ENCODE peak calls at places on chromosome 15, in five cellular contexts. One of them, this sample, is unnamed.

GRCh38 chr15:98649621-98649995 is 1.3 kb downstream of the IGF1R start:
- DNase-seq in K562: no peak
- DNase-seq in HepG2: no peak
- DNase-seq in GM12878: no peak
- DNase-seq in H1: no peak
- DNase-seq in this sample: no peak

GRCh38 chr15:29859981-29860745 is 37.9 kb upstream of the TJP1 start:
- DNase-seq in K562: no peak
- DNase-seq in HepG2: no peak
- DNase-seq in GM12878: no peak
- DNase-seq in H1: no peak
- DNase-seq in this sample: no peak

GRCh38 chr15:33852570-33852969 is 115.7 kb upstream of the CHRM5 start:
- DNase-seq in K562: no peak
- DNase-seq in HepG2: no peak
- DNase-seq in GM12878: no peak
- DNase-seq in H1: no peak
- DNase-seq in this sample: no peak

GRCh38 chr15:52146776-52147175 is 34.2 kb upstream of the BCL2L10 start:
- DNase-seq in K562: no peak
- DNase-seq in HepG2: no peak
- DNase-seq in GM12878: no peak
- DNase-seq in H1: no peak
- DNase-seq in this sample: no peak

GRCh38 chr15:93091465-93091864 is 2.5 kb upstream of the RGMA start:
- DNase-seq in K562: no peak
- DNase-seq in HepG2: no peak
- DNase-seq in GM12878: no peak
- DNase-seq in H1: no peak
- DNase-seq in this sample: no peak

GRCh38 chr15:36601497-36601932 is 22.1 kb downstream of the CDIN1 start:
- DNase-seq in K562: no peak
- DNase-seq in HepG2: no peak
- DNase-seq in GM12878: no peak
- DNase-seq in H1: no peak
- DNase-seq in this sample: no peak

GRCh38 chr15:41997845-41998244 is 23.0 kb downstream of the PLA2G4E start:
- DNase-seq in K562: no peak
- DNase-seq in HepG2: no peak
- DNase-seq in GM12878: no peak
- DNase-seq in H1: no peak
- DNase-seq in this sample: no peak

GRCh38 chr15:76764004-76764403 is 141.1 kb downstream of the SCAPER start:
- DNase-seq in K562: no peak
- DNase-seq in HepG2: no peak
- DNase-seq in GM12878: no peak
- DNase-seq in H1: no peak
- DNase-seq in this sample: no peak

GRCh38 chr15:66231421-66232266 is 21.9 kb downstream of the MEGF11 start:
- DNase-seq in K562: no peak
- DNase-seq in HepG2: no peak
- DNase-seq in GM12878: no peak
- DNase-seq in H1: no peak
- DNase-seq in this sample: no peak

GRCh38 chr15:86009727-86010126 is 69.9 kb upstream of the AGBL1 start:
- DNase-seq in K562: no peak
- DNase-seq in HepG2: no peak
- DNase-seq in GM12878: no peak
- DNase-seq in H1: no peak
- DNase-seq in this sample: no peak

GRCh38 chr15:41791970-41792637 is 17.8 kb downstream of the MAPKBP1 start:
- DNase-seq in K562: no peak
- DNase-seq in HepG2: no peak
- DNase-seq in GM12878: no peak
- DNase-seq in H1: no peak
- DNase-seq in this sample: no peak

GRCh38 chr15:84631706-84632272 is 22.3 kb downstream of the WDR73 start:
- DNase-seq in K562: peak
- DNase-seq in HepG2: peak
- DNase-seq in GM12878: no peak
- DNase-seq in H1: no peak
- DNase-seq in this sample: no peak

GRCh38 chr15:101541501-101542292 is 52.2 kb upstream of the PCSK6 start:
- DNase-seq in K562: no peak
- DNase-seq in HepG2: no peak
- DNase-seq in GM12878: no peak
- DNase-seq in H1: no peak
- DNase-seq in this sample: no peak

GRCh38 chr15:91186892-91187644 is 87.0 kb downstream of the SV2B start:
- DNase-seq in K562: peak
- DNase-seq in HepG2: peak
- DNase-seq in GM12878: no peak
- DNase-seq in H1: no peak
- DNase-seq in this sample: no peak

GRCh38 chr15:31383150-31383549 is 56.5 kb downstream of the KLF13 start:
- DNase-seq in K562: no peak
- DNase-seq in HepG2: peak
- DNase-seq in GM12878: no peak
- DNase-seq in H1: no peak
- DNase-seq in this sample: no peak

GRCh38 chr15:75201609-75202250 is at the start of gene C15orf39:
- DNase-seq in K562: peak
- DNase-seq in HepG2: peak
- DNase-seq in GM12878: no peak
- DNase-seq in H1: peak
- DNase-seq in this sample: peak

GRCh38 chr15:101479851-101480612 is 9.5 kb downstream of the PCSK6 start:
- DNase-seq in K562: no peak
- DNase-seq in HepG2: no peak
- DNase-seq in GM12878: no peak
- DNase-seq in H1: no peak
- DNase-seq in this sample: no peak

GRCh38 chr15:59232476-59232875 is 25.8 kb downstream of the LDHAL6B start:
- DNase-seq in K562: no peak
- DNase-seq in HepG2: no peak
- DNase-seq in GM12878: no peak
- DNase-seq in H1: no peak
- DNase-seq in this sample: no peak

GRCh38 chr15:66719471-66719870 is 17.4 kb downstream of the SMAD6 start:
- DNase-seq in K562: peak
- DNase-seq in HepG2: no peak
- DNase-seq in GM12878: no peak
- DNase-seq in H1: no peak
- DNase-seq in this sample: no peak

GRCh38 chr15:97561529-97561928 is 399.0 kb upstream of the ARRDC4 start:
- DNase-seq in K562: no peak
- DNase-seq in HepG2: no peak
- DNase-seq in GM12878: no peak
- DNase-seq in H1: no peak
- DNase-seq in this sample: no peak

GRCh38 chr15:51341366-51342248 is at the start of gene GLDN:
- DNase-seq in K562: no peak
- DNase-seq in HepG2: no peak
- DNase-seq in GM12878: no peak
- DNase-seq in H1: peak
- DNase-seq in this sample: no peak

DNA sequence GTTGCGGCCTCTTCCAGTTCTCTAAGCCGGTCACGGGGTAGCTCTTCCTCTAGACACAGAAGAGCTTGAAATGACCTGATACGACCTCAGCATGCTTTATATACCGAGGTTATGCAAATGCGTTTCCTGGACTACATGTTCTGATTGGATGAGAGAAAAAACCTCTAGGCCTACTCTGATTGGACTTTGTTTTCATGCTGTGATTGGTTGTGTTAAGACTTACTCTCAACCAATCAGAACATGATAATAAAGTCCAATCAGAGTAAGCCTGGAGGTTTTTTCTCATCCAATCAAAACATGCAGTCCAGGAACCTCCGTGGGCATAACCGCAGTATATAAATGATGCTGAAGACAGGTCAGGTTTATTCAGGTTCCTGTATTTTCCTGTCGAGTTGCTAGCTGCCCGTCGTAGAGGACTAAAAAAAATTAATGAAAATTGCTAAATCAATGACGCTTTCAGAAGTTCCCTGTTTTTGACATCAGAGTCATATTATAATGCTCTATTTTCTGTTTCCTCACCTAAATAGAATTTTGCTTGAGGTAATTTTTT is 177.4 kb downstream of the POTEB3 start:
- DNase-seq in K562: peak
- DNase-seq in HepG2: no peak
- DNase-seq in GM12878: no peak
- DNase-seq in H1: no peak
- DNase-seq in this sample: no peak
- TF ChIP-seq SP1 in K562: no peak
- TF ChIP-seq SP1 in HepG2: no peak
- TF ChIP-seq SP1 in GM12878: no peak
- TF ChIP-seq SP1 in H1: no peak
- TF ChIP-seq SP1 in this sample: no peak

GRCh38 chr15:73950479-73951043 is 24.3 kb downstream of the LOXL1 start:
- DNase-seq in K562: no peak
- DNase-seq in HepG2: no peak
- DNase-seq in GM12878: no peak
- DNase-seq in H1: no peak
- DNase-seq in this sample: no peak
- TF ChIP-seq RAD21 in K562: no peak
- TF ChIP-seq RAD21 in HepG2: no peak
- TF ChIP-seq RAD21 in GM12878: no peak
- TF ChIP-seq RAD21 in H1: no peak
- TF ChIP-seq RAD21 in this sample: no peak

GRCh38 chr15:25772500-25772899 is 90.6 kb downstream of the ATP10A start:
- DNase-seq in K562: no peak
- DNase-seq in HepG2: peak
- DNase-seq in GM12878: no peak
- DNase-seq in H1: peak
- DNase-seq in this sample: no peak
- TF ChIP-seq POLR2A in K562: no peak
- TF ChIP-seq POLR2A in HepG2: no peak
- TF ChIP-seq POLR2A in GM12878: no peak
- TF ChIP-seq POLR2A in H1: no peak
- TF ChIP-seq POLR2A in this sample: no peak

GRCh38 chr15:27427386-27427785 is 456.4 kb downstream of the GABRG3 start:
- DNase-seq in K562: no peak
- DNase-seq in HepG2: no peak
- DNase-seq in GM12878: no peak
- DNase-seq in H1: no peak
- DNase-seq in this sample: no peak

GRCh38 chr15:27433604-27434003 is 462.6 kb downstream of the GABRG3 start:
- DNase-seq in K562: no peak
- DNase-seq in HepG2: no peak
- DNase-seq in GM12878: no peak
- DNase-seq in H1: no peak
- DNase-seq in this sample: no peak

GRCh38 chr15:27429577-27429976 is 458.6 kb downstream of the GABRG3 start:
- DNase-seq in K562: no peak
- DNase-seq in HepG2: no peak
- DNase-seq in GM12878: no peak
- DNase-seq in H1: no peak
- DNase-seq in this sample: no peak
- TF ChIP-seq SP1 in K562: no peak
- TF ChIP-seq SP1 in HepG2: no peak
- TF ChIP-seq SP1 in GM12878: no peak
- TF ChIP-seq SP1 in H1: no peak
- TF ChIP-seq SP1 in this sample: no peak

DNA sequence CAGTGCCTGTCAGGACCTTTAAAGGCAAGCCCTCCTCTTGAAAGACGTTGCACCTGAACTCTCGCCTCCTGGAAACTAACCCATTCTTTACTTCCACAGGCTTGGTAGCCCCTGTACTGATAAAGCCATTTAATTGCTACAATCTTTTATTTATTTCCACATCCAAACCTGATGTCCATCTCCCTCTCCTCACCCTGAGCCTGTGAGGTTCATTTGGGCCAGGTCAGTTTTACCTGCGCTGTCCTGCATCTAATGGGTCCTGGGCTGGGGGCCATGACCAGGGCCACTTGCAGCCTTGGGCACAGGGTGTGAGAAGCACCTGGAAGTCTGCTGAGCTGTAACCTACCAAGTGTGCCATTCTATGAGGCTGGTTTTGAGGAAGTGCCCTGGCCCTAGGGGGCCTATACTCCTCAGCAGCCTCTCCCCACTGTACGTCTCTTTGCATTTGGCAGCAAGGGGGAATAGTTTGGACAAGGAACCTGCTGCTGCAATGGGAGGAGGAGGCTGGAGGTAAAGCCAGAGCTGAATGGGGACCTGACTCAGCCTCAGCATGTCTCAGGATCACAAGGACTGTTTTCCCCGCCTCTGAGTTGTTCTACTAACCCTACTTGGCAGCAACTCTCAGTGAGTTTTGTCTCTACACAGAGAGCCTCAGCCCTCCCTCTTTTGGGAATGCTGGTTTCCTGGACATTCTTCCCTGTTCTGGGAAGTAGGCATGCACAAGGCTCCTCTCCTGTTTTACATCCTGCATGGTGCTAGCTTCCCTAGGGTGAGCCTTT is 53.8 kb downstream of the WDR76 start:
- DNase-seq in K562: no peak
- DNase-seq in HepG2: no peak
- DNase-seq in GM12878: no peak
- DNase-seq in H1: no peak
- DNase-seq in this sample: no peak
- TF ChIP-seq RAD21 in K562: no peak
- TF ChIP-seq RAD21 in HepG2: no peak
- TF ChIP-seq RAD21 in GM12878: no peak
- TF ChIP-seq RAD21 in H1: no peak
- TF ChIP-seq RAD21 in this sample: no peak

GRCh38 chr15:40410476-40410875 is 4.9 kb downstream of the IVD start:
- DNase-seq in K562: no peak
- DNase-seq in HepG2: no peak
- DNase-seq in GM12878: no peak
- DNase-seq in H1: no peak
- DNase-seq in this sample: no peak

GRCh38 chr15:40409366-40409765 is 3.8 kb downstream of the IVD start:
- DNase-seq in K562: no peak
- DNase-seq in HepG2: no peak
- DNase-seq in GM12878: no peak
- DNase-seq in H1: no peak
- DNase-seq in this sample: no peak

GRCh38 chr15:40407343-40407990 is 1.9 kb downstream of the IVD start:
- DNase-seq in K562: no peak
- DNase-seq in HepG2: no peak
- DNase-seq in GM12878: peak
- DNase-seq in H1: no peak
- DNase-seq in this sample: no peak

GRCh38 chr15:40405501-40406381 is at the start of gene IVD:
- DNase-seq in K562: no peak
- DNase-seq in HepG2: peak
- DNase-seq in GM12878: peak
- DNase-seq in H1: peak
- DNase-seq in this sample: peak
- TF ChIP-seq POLR2A in K562: no peak
- TF ChIP-seq POLR2A in HepG2: peak
- TF ChIP-seq POLR2A in GM12878: peak
- TF ChIP-seq POLR2A in H1: peak
- TF ChIP-seq POLR2A in this sample: peak

This sample was measured in HCT116.